ENCODE peak calls at places on chromosome 21, in four cellular contexts. F, L, G and X are unnamed samples.

GRCh38 chr21:34592120-34592561 is 22.8 kb downstream of the RCAN1 start:
- DNase-seq in G (no peak), L (peak), F (peak), X (no peak)

GRCh38 chr21:38753114-38754100 is 52.3 kb upstream of the ETS2 start:
- DNase-seq in L (no peak), G (no peak), F (no peak), X (no peak)

GRCh38 chr21:34514576-34515135 is 2.6 kb upstream of the KCNE1 start:
- DNase-seq in G (no peak), F (peak), L (no peak), X (no peak)

GRCh38 chr21:14959343-14959742 is 105.5 kb downstream of the NRIP1 start:
- DNase-seq in G (no peak), F (peak), L (no peak), X (no peak)

GRCh38 chr21:17436626-17437111 is 76.2 kb upstream of the CXADR start:
- DNase-seq in G (no peak), F (no peak), L (peak), X (no peak)

GRCh38 chr21:22120616-22121266 is 1122.5 kb downstream of the NCAM2 start:
- DNase-seq in L (no peak), F (no peak), G (no peak), X (peak)

GRCh38 chr21:27519357-27519756 is 552.5 kb upstream of the ADAMTS5 start:
- DNase-seq in F (peak), G (no peak), L (peak), X (no peak)

GRCh38 chr21:39774252-39774651 is 29.3 kb downstream of the IGSF5 start:
- DNase-seq in G (no peak), L (no peak), F (no peak), X (no peak)

GRCh38 chr21:37139902-37140301 is 66.8 kb downstream of the TTC3 start:
- DNase-seq in G (peak), L (peak), F (peak), X (no peak)

GRCh38 chr21:34883501-34884271 is 165.4 kb downstream of the RUNX1 start:
- DNase-seq in L (no peak), G (no peak), F (no peak), X (no peak)

GRCh38 chr21:33208534-33208933 is 21.2 kb upstream of the IFNAR2 start:
- DNase-seq in F (no peak), G (no peak), L (no peak), X (no peak)

GRCh38 chr21:39660596-39660995 is 47.9 kb downstream of the B3GALT5 start:
- DNase-seq in L (peak), F (peak), G (no peak), X (no peak)

GRCh38 chr21:15001773-15002647 is 62.8 kb downstream of the NRIP1 start:
- DNase-seq in L (no peak), F (no peak), G (no peak), X (no peak)

GRCh38 chr21:17352937-17353655 is 159.7 kb upstream of the CXADR start:
- DNase-seq in G (no peak), L (no peak), F (no peak), X (no peak)

GRCh38 chr21:33022828-33023573 is 2.7 kb upstream of the OLIG2 start:
- DNase-seq in F (no peak), L (no peak), G (no peak), X (peak)

GRCh38 chr21:45509566-45510465 is 32.4 kb downstream of the SLC19A1 start:
- DNase-seq in G (no peak), L (no peak), F (no peak), X (peak)

GRCh38 chr21:34367320-34367935 is 3.6 kb downstream of the KCNE2 start:
- DNase-seq in G (no peak), L (peak), F (peak), X (peak)

GRCh38 chr21:25759573-25759972 is 24.8 kb downstream of the GABPA start:
- DNase-seq in L (peak), F (peak), G (no peak), X (no peak)

GRCh38 chr21:20108976-20109375 is 889.2 kb upstream of the NCAM2 start:
- DNase-seq in G (no peak), F (no peak), L (no peak), X (no peak)

GRCh38 chr21:26840912-26841311 is 4.3 kb downstream of the ADAMTS1 start:
- DNase-seq in G (no peak), F (peak), L (peak), X (no peak)

GRCh38 chr21:27244356-27244755 is 277.5 kb upstream of the ADAMTS5 start:
- DNase-seq in G (no peak), F (peak), L (no peak), X (no peak)

GRCh38 chr21:38402795-38403194 is 95.5 kb downstream of the ERG start:
- DNase-seq in L (no peak), F (no peak), G (no peak), X (no peak)

GRCh38 chr21:33587792-33588484 is 546 bp downstream of the DONSON start:
- DNase-seq in G (peak), F (peak), L (peak), X (peak)

GRCh38 chr21:26686278-26686677 is 113.2 kb upstream of the CYYR1 start:
- DNase-seq in G (no peak), L (peak), F (peak), X (peak)

GRCh38 chr21:15604424-15604823 is 125.4 kb upstream of the USP25 start:
- DNase-seq in L (peak), F (peak), G (no peak), X (no peak)

GRCh38 chr21:25501448-25501847 is 105.8 kb downstream of the MRPL39 start:
- DNase-seq in G (no peak), F (no peak), L (no peak), X (no peak)

GRCh38 chr21:45590726-45591618 is 48.7 kb upstream of the SLC19A1 start:
- DNase-seq in F (no peak), L (peak), G (no peak), X (peak)

DNA sequence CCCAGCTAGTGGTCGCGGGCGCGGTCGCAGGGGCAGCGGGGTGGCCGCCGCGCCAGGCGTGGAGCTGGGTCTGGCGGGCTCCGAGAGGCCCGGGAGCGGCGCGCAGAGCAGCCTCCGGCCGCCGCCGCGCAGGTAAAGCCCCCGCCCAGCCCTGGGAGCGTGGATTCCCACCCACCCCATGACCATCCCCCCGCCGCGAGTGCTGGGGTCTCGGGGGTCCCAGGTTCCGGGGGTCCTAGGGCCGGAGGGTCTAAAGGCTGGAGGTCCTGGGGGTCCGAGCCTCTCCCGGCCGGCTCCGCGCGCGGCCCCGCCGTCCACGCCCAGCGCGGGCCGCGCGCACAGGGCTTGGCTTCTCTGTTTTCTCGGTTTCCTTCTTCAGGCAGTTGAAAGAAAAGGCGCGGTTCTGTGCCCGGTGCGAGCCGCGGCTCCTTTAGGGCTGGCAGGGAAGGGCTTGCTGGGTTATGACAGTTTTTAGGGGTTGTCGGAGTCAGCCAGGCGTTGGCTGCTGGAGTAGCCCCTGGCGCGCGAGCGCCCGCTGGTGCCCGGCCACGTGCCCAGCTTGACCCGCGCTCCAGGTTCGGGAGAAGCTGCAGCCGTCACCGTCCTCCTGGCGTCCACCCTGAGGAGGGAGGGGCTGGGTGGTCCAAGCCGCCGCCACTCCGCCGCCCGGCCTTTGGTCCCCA is 355 bp downstream of the LRRC3 start:
- DNase-seq in G (peak), L (peak), F (no peak), X (peak)
- H3K9ac ChIP-seq in G (no peak), L (peak), F (no peak), X (no peak)

GRCh38 chr21:42009018-42009830 is 936 bp downstream of the ZBTB21 start:
- DNase-seq in G (peak), F (peak), L (peak), X (peak)
- H2BK5ac ChIP-seq in G (no peak), F (peak), L (peak), X (no peak)

DNA sequence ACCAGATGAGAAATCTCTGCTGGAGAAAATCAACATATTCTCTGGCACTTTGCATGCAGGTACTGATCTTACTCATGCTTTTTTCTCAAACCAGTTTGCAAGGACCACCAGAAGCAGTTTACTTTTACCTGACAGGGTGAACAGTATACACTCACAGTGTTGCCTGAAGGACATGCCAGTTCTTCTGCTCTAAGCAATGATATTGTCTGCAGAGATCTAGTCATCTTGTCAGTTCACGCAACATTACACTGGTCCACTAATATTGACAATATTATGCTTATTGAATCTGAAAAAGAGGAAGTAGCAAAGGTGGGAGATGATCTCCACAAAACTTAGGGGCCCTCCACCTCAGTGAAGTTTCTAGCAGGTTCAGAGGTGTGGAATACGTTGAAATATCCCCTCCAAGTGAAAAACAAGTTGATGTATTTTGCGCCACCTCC is 3.8 kb upstream of the S100B start:
- DNase-seq in F (no peak), G (no peak), L (no peak), X (no peak)
- H3K9ac ChIP-seq in F (no peak), G (no peak), L (no peak), X (no peak)

GRCh38 chr21:36060159-36060921 is at the start of gene SETD4:
- DNase-seq in G (peak), F (peak), L (peak), X (peak)

GRCh38 chr21:36061445-36061844 is 1.1 kb upstream of the SETD4 start:
- DNase-seq in L (no peak), G (no peak), F (no peak), X (no peak)

GRCh38 chr21:36063375-36064084 is 3.2 kb upstream of the SETD4 start:
- DNase-seq in G (no peak), F (no peak), L (no peak), X (no peak)

GRCh38 chr21:36065497-36066036 is 4.3 kb upstream of the CBR1 start:
- DNase-seq in L (peak), F (peak), G (no peak), X (no peak)

DNA sequence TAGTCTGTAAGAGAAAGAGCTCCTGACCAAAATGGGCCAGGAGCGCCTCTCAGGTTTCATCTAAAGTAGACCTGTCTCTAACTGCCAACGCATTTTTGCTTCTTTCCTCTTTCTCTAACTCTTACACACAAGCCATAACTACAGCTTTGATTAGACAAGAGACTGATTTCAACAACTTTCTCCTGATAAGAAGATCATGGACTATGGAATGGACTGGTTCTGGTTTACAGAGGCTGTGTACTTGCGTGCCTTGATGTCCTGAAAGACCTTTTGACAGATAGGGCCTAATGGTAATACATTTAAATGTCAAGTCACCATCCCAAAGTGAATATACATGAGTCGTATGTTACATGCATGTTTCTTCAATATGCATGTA is 3.7 kb upstream of the SETD4 start:
- DNase-seq in L (no peak), G (no peak), F (no peak), X (no peak)
- H2BK5ac ChIP-seq in L (no peak), G (no peak), F (no peak), X (no peak)

DNA sequence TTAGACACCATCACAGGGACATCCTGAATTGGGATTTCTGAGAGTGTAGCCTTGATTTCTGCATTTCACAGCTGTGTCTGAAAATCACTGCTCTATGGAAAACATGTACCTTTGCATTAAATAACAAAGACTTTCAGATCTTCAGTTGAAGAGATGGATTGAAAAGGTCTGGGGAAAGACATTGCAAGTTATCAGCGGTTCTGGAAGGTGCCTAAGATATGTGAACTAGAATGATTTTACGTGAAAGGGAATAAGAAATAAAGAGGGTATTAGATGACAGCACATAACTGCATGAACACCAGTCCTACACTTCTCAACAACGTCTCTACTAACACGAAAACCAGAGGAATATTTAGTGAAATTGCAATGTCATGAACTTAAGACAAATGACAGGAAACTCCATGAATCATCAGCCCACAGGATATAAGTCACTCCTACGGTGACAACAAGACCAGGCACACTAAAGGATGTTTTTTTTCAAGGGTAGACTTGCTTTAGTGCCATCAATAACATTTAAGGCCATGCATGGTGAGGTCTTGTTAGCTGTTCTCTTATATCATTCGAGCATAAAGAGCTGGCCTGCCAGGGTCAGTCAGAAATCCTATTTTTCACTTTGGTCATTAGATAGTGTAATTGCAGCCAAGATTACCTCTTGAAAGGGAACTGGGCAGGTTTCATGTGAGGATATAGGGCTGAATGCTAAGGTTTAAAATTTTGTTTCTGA is 283.1 kb downstream of the GRIK1 start:
- DNase-seq in G (no peak), F (peak), L (peak), X (no peak)
- H3K9ac ChIP-seq in G (no peak), F (no peak), L (no peak), X (no peak)

GRCh38 chr21:31700040-31700439 is 31.9 kb downstream of the SCAF4 start:
- DNase-seq in F (no peak), L (no peak), G (no peak), X (no peak)
- H2BK5ac ChIP-seq in F (no peak), L (no peak), G (no peak), X (no peak)

DNA sequence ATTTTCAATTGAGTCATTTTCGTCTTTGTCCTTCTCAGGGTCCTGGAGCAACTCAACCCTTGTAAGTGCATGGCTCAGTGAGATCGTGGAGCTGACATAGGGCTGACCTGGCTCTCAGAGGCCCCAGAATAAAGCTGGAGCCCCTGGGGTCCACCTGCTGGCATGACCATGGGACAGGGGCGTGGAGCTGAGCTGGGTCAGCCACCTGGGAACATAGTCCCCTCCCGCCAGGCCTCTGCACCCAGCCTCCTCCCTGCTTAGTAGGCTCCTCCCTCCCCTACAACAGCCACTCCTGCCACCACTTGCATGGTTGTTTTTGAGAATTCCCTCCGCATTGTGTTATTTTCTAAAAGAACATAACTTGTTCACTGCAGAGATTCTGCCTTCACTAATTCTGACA is 3.1 kb upstream of the RIPK4 start:
- DNase-seq in F (no peak), L (no peak), G (no peak), X (no peak)
- H3K9ac ChIP-seq in F (no peak), L (no peak), G (no peak), X (no peak)